ENCODE peak calls at places on chromosome 13, in six cellular contexts. N is HepG2, W is A549, X is K562, C is NB4, I is GM12878. M is an unnamed sample.

GRCh38 chr13:40273173-40274000 is 393.1 kb downstream of the FOXO1 start:
- DNase-seq in N (no peak), W (no peak), X (no peak), C (no peak), I (no peak), M (no peak)

GRCh38 chr13:38394777-38395504 is 45.3 kb downstream of the UFM1 start:
- DNase-seq in N (no peak), W (no peak), X (no peak), C (no peak), I (no peak), M (no peak)

GRCh38 chr13:69761581-69761980 is 346.0 kb upstream of the ATXN8OS start:
- DNase-seq in N (no peak), W (no peak), X (no peak), C (no peak), I (no peak), M (no peak)

GRCh38 chr13:34988330-34988791 is 46.3 kb downstream of the NBEA start:
- DNase-seq in N (peak; percentile 10), W (no peak), X (no peak), C (no peak), I (no peak), M (no peak)

GRCh38 chr13:36370108-36370429 is 23.9 kb upstream of the SPART start:
- DNase-seq in N (no peak), W (no peak), X (no peak), C (no peak), I (no peak), M (no peak)

GRCh38 chr13:25375727-25376358 is 4.1 kb downstream of the ATP8A2 start:
- DNase-seq in N (peak; percentile 42), W (peak; percentile 13), X (peak; percentile 59), C (peak; percentile 61), I (no peak), M (peak; percentile 51)

GRCh38 chr13:48976677-48977625 is 1.2 kb downstream of the FNDC3A start:
- DNase-seq in N (peak; percentile 73), W (no peak), X (no peak), C (peak; percentile 21), I (no peak), M (peak; percentile 70)

GRCh38 chr13:104816716-104817115 is 1718.7 kb downstream of the EFNB2 start:
- DNase-seq in N (no peak), W (no peak), X (no peak), C (no peak), I (no peak), M (no peak)

GRCh38 chr13:99926014-99926731 is 45.4 kb downstream of the ZIC5 start:
- DNase-seq in N (no peak), W (peak; percentile 24), X (no peak), C (no peak), I (no peak), M (no peak)

GRCh38 chr13:32951580-32951979 is 64.6 kb upstream of the KL start:
- DNase-seq in N (no peak), W (no peak), X (no peak), C (no peak), I (no peak), M (no peak)

GRCh38 chr13:32956595-32956933 is 59.7 kb upstream of the KL start:
- DNase-seq in N (no peak), W (no peak), X (no peak), C (no peak), I (no peak), M (no peak)

GRCh38 chr13:32961724-32962123 is 54.5 kb upstream of the KL start:
- DNase-seq in N (no peak), W (no peak), X (no peak), C (no peak), I (no peak), M (no peak)

DNA sequence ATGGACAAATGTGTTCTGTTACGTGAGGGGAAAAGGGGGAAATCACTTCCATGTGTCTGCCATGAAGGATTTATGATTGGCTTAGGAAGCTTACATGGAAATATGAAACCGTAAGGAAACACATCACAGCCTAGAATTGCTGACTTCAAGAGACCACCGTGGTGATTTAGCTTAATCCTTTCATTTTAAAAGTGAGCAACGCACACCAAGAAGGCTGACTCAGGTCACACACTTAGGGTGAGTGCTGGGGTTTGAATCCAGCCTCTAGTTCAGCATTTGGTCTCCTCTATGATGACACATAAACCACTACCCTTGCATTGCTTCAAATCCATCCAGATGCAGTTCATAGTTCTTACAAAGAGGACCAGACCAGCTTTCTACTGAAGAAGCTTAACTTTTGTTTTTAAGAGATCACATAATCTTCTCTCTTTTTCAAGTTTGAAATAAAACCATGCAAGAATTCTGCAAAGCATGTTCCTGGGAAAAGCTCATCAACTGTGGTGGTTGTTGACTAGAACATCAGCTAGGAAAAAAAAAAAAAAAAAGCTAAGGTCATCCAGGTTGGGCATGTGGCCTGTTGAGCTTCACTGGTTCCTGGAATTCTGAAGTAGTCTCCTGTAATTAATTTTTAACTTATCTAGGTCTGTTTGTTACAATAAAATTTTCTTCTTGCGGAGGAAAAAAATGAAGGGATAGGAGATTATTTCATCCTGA is 60.2 kb upstream of the KL start:
- DNase-seq in N (no peak), W (no peak), X (no peak), C (no peak), I (no peak), M (no peak)
- TF ChIP-seq MYC in N (no peak), W (no peak), X (no peak), C (no peak), I (no peak), M (no peak)

DNA sequence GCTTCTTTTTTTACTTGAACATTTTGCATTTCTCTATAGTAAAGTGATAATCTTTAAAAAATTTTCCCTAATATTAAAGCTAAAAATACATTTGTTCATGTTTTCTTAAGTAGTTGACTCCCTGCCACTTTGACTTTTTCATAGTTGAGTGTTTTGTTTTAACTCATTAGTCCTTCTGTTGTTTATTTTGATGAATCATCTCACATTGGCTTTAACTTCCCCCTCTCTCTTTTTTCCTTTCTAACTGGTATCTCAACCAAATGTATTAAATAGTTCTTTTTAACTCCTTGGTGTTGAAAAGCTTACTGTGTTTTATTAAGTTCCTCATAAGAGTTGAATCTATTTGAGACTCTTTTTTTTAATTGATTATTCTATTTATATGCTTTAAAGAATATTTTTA is 2.8 kb downstream of the TNFSF13B start:
- DNase-seq in N (no peak), W (no peak), X (no peak), C (peak; percentile 40), I (no peak), M (peak; percentile 21)
- TF ChIP-seq MYC in N (no peak), W (no peak), X (no peak), C (no peak), I (no peak), M (no peak)

GRCh38 chr13:111317042-111317550 is 3.3 kb upstream of the TEX29 start:
- DNase-seq in N (no peak), W (no peak), X (no peak), C (no peak), I (no peak), M (no peak)
- TF ChIP-seq MYC in N (no peak), W (no peak), X (no peak), C (no peak), I (no peak), M (no peak)

GRCh38 chr13:42545842-42546241 is 28.1 kb upstream of the TNFSF11 start:
- DNase-seq in N (no peak), W (no peak), X (no peak), C (no peak), I (no peak), M (peak; percentile 10)

GRCh38 chr13:42539670-42540069 is 34.3 kb upstream of the TNFSF11 start:
- DNase-seq in N (no peak), W (no peak), X (no peak), C (no peak), I (no peak), M (peak; percentile 75)

GRCh38 chr13:42547615-42548014 is 26.3 kb upstream of the TNFSF11 start:
- DNase-seq in N (no peak), W (no peak), X (no peak), C (no peak), I (no peak), M (no peak)

GRCh38 chr13:42548731-42549554 is 25.0 kb upstream of the TNFSF11 start:
- DNase-seq in N (no peak), W (no peak), X (peak; percentile 7), C (peak; percentile 76), I (peak; percentile 98), M (peak; percentile 82)

DNA sequence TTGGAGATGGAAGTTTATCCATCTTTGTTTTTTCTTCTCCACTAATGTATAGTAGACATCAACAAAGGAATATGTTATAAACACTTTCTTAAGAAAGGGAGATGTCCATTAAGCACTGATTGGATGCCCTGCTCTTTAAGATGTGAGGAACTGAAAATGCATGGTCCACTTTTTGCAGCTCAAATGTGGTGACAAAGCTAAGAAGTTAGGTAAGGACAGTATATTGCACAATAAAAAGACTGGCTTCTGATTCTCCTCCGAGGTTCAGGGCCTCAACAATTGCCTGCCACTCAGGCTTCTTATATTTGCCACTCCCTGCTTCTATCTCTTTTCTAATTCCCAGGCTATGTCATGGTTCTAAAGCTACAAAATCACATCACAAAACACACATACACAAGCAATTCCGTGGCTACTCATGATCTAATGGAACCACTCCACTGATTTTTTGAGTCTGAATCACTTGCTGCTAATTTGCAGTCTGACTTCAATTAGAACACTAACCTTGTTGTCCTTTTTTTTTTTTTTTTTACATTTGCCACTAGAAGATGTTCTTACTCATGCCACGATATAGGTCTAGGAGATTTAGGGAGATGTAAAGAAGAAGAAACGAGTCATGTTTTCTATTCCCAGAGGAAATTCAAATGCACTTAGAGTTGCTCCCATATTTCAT is 29.6 kb upstream of the TNFSF11 start:
- DNase-seq in N (no peak), W (no peak), X (no peak), C (no peak), I (no peak), M (no peak)
- TF ChIP-seq MYC in N (no peak), W (no peak), X (no peak), C (no peak), I (no peak), M (no peak)